ENCODE peak calls at places on chromosomes 3 and 15, in eight cellular contexts. One of them, this sample, is unnamed.

GRCh38 chr3:119939087-119939486 is 155.2 kb downstream of the GSK3B start:
- DNase-seq in iris pigment epithelial cell: peak
- DNase-seq in activated effector memory CD4-positive, alpha-beta T cell treated with Interleukin-2 at 50 U/mL for 16 hours: no peak
- DNase-seq in T-helper 2 cell: no peak
- DNase-seq in activated T-helper 1 cell treated with anti-CD3 and anti-CD28 coated beads, Interleukin-12 subunit alpha, Interleukin-12 subunit beta, Interleukin-2, Interleukin-4 antibody, amounts not matched to agents 30 ng/mL and 10 ng/mL and 1 ng/mL, durations not matched to agents 14 hours and 24 hours and 36 hours: no peak
- DNase-seq in HFFc6: no peak
- DNase-seq in activated B cell treated with CpG ODN at 0.5 μM for 24 hours: no peak
- DNase-seq in activated CD4-positive, alpha-beta T cell treated with anti-CD3 and anti-CD28 coated beads, Interleukin-2, amount 50 U/mL, for 4 hours: no peak
- DNase-seq in this sample: no peak

GRCh38 chr3:99700637-99701268 is 62.4 kb downstream of the COL8A1 start:
- DNase-seq in iris pigment epithelial cell: peak
- DNase-seq in activated effector memory CD4-positive, alpha-beta T cell treated with Interleukin-2 at 50 U/mL for 16 hours: no peak
- DNase-seq in T-helper 2 cell: no peak
- DNase-seq in activated T-helper 1 cell treated with anti-CD3 and anti-CD28 coated beads, Interleukin-12 subunit alpha, Interleukin-12 subunit beta, Interleukin-2, Interleukin-4 antibody, amounts not matched to agents 30 ng/mL and 10 ng/mL and 1 ng/mL, durations not matched to agents 14 hours and 24 hours and 36 hours: no peak
- DNase-seq in HFFc6: no peak
- DNase-seq in activated B cell treated with CpG ODN at 0.5 μM for 24 hours: no peak
- DNase-seq in activated CD4-positive, alpha-beta T cell treated with anti-CD3 and anti-CD28 coated beads, Interleukin-2, amount 50 U/mL, for 4 hours: no peak
- DNase-seq in this sample: no peak

GRCh38 chr15:26771917-26772587 is 814 bp downstream of the GABRB3 start:
- DNase-seq in iris pigment epithelial cell: peak
- DNase-seq in activated effector memory CD4-positive, alpha-beta T cell treated with Interleukin-2 at 50 U/mL for 16 hours: no peak
- DNase-seq in T-helper 2 cell: no peak
- DNase-seq in activated T-helper 1 cell treated with anti-CD3 and anti-CD28 coated beads, Interleukin-12 subunit alpha, Interleukin-12 subunit beta, Interleukin-2, Interleukin-4 antibody, amounts not matched to agents 30 ng/mL and 10 ng/mL and 1 ng/mL, durations not matched to agents 14 hours and 24 hours and 36 hours: no peak
- DNase-seq in HFFc6: no peak
- DNase-seq in activated B cell treated with CpG ODN at 0.5 μM for 24 hours: no peak
- DNase-seq in activated CD4-positive, alpha-beta T cell treated with anti-CD3 and anti-CD28 coated beads, Interleukin-2, amount 50 U/mL, for 4 hours: no peak
- DNase-seq in this sample: no peak

GRCh38 chr3:143484851-143485512 is 363.3 kb downstream of the SLC9A9 start:
- DNase-seq in iris pigment epithelial cell: no peak
- DNase-seq in activated effector memory CD4-positive, alpha-beta T cell treated with Interleukin-2 at 50 U/mL for 16 hours: no peak
- DNase-seq in T-helper 2 cell: no peak
- DNase-seq in activated T-helper 1 cell treated with anti-CD3 and anti-CD28 coated beads, Interleukin-12 subunit alpha, Interleukin-12 subunit beta, Interleukin-2, Interleukin-4 antibody, amounts not matched to agents 30 ng/mL and 10 ng/mL and 1 ng/mL, durations not matched to agents 14 hours and 24 hours and 36 hours: no peak
- DNase-seq in HFFc6: no peak
- DNase-seq in activated B cell treated with CpG ODN at 0.5 μM for 24 hours: no peak
- DNase-seq in activated CD4-positive, alpha-beta T cell treated with anti-CD3 and anti-CD28 coated beads, Interleukin-2, amount 50 U/mL, for 4 hours: no peak
- DNase-seq in this sample: no peak

GRCh38 chr15:74815121-74815933 is 2.7 kb downstream of the LMAN1L start:
- DNase-seq in iris pigment epithelial cell: no peak
- DNase-seq in activated effector memory CD4-positive, alpha-beta T cell treated with Interleukin-2 at 50 U/mL for 16 hours: no peak
- DNase-seq in T-helper 2 cell: no peak
- DNase-seq in activated T-helper 1 cell treated with anti-CD3 and anti-CD28 coated beads, Interleukin-12 subunit alpha, Interleukin-12 subunit beta, Interleukin-2, Interleukin-4 antibody, amounts not matched to agents 30 ng/mL and 10 ng/mL and 1 ng/mL, durations not matched to agents 14 hours and 24 hours and 36 hours: no peak
- DNase-seq in HFFc6: no peak
- DNase-seq in activated B cell treated with CpG ODN at 0.5 μM for 24 hours: no peak
- DNase-seq in activated CD4-positive, alpha-beta T cell treated with anti-CD3 and anti-CD28 coated beads, Interleukin-2, amount 50 U/mL, for 4 hours: no peak
- DNase-seq in this sample: no peak

GRCh38 chr3:44058022-44058867 is 183.4 kb upstream of the TOPAZ1 start:
- DNase-seq in iris pigment epithelial cell: peak
- DNase-seq in activated effector memory CD4-positive, alpha-beta T cell treated with Interleukin-2 at 50 U/mL for 16 hours: no peak
- DNase-seq in T-helper 2 cell: no peak
- DNase-seq in activated T-helper 1 cell treated with anti-CD3 and anti-CD28 coated beads, Interleukin-12 subunit alpha, Interleukin-12 subunit beta, Interleukin-2, Interleukin-4 antibody, amounts not matched to agents 30 ng/mL and 10 ng/mL and 1 ng/mL, durations not matched to agents 14 hours and 24 hours and 36 hours: no peak
- DNase-seq in HFFc6: peak
- DNase-seq in activated B cell treated with CpG ODN at 0.5 μM for 24 hours: peak
- DNase-seq in activated CD4-positive, alpha-beta T cell treated with anti-CD3 and anti-CD28 coated beads, Interleukin-2, amount 50 U/mL, for 4 hours: peak
- DNase-seq in this sample: no peak

GRCh38 chr15:78737187-78737820 is 74.0 kb downstream of the ADAMTS7 start:
- DNase-seq in iris pigment epithelial cell: no peak
- DNase-seq in activated effector memory CD4-positive, alpha-beta T cell treated with Interleukin-2 at 50 U/mL for 16 hours: no peak
- DNase-seq in T-helper 2 cell: no peak
- DNase-seq in activated T-helper 1 cell treated with anti-CD3 and anti-CD28 coated beads, Interleukin-12 subunit alpha, Interleukin-12 subunit beta, Interleukin-2, Interleukin-4 antibody, amounts not matched to agents 30 ng/mL and 10 ng/mL and 1 ng/mL, durations not matched to agents 14 hours and 24 hours and 36 hours: no peak
- DNase-seq in HFFc6: no peak
- DNase-seq in activated B cell treated with CpG ODN at 0.5 μM for 24 hours: no peak
- DNase-seq in activated CD4-positive, alpha-beta T cell treated with anti-CD3 and anti-CD28 coated beads, Interleukin-2, amount 50 U/mL, for 4 hours: no peak
- DNase-seq in this sample: no peak

GRCh38 chr15:67715166-67715565 is 110.1 kb upstream of the SKOR1 start:
- DNase-seq in iris pigment epithelial cell: no peak
- DNase-seq in activated effector memory CD4-positive, alpha-beta T cell treated with Interleukin-2 at 50 U/mL for 16 hours: no peak
- DNase-seq in T-helper 2 cell: no peak
- DNase-seq in activated T-helper 1 cell treated with anti-CD3 and anti-CD28 coated beads, Interleukin-12 subunit alpha, Interleukin-12 subunit beta, Interleukin-2, Interleukin-4 antibody, amounts not matched to agents 30 ng/mL and 10 ng/mL and 1 ng/mL, durations not matched to agents 14 hours and 24 hours and 36 hours: no peak
- DNase-seq in HFFc6: no peak
- DNase-seq in activated B cell treated with CpG ODN at 0.5 μM for 24 hours: no peak
- DNase-seq in activated CD4-positive, alpha-beta T cell treated with anti-CD3 and anti-CD28 coated beads, Interleukin-2, amount 50 U/mL, for 4 hours: no peak
- DNase-seq in this sample: no peak

GRCh38 chr3:32733631-32734229 is 48.7 kb downstream of the CNOT10 start:
- DNase-seq in iris pigment epithelial cell: peak
- DNase-seq in activated effector memory CD4-positive, alpha-beta T cell treated with Interleukin-2 at 50 U/mL for 16 hours: no peak
- DNase-seq in T-helper 2 cell: no peak
- DNase-seq in activated T-helper 1 cell treated with anti-CD3 and anti-CD28 coated beads, Interleukin-12 subunit alpha, Interleukin-12 subunit beta, Interleukin-2, Interleukin-4 antibody, amounts not matched to agents 30 ng/mL and 10 ng/mL and 1 ng/mL, durations not matched to agents 14 hours and 24 hours and 36 hours: no peak
- DNase-seq in HFFc6: peak
- DNase-seq in activated B cell treated with CpG ODN at 0.5 μM for 24 hours: no peak
- DNase-seq in activated CD4-positive, alpha-beta T cell treated with anti-CD3 and anti-CD28 coated beads, Interleukin-2, amount 50 U/mL, for 4 hours: no peak
- DNase-seq in this sample: no peak

GRCh38 chr15:100801256-100801900 is 78.3 kb upstream of the ALDH1A3 start:
- DNase-seq in iris pigment epithelial cell: no peak
- DNase-seq in activated effector memory CD4-positive, alpha-beta T cell treated with Interleukin-2 at 50 U/mL for 16 hours: no peak
- DNase-seq in T-helper 2 cell: no peak
- DNase-seq in activated T-helper 1 cell treated with anti-CD3 and anti-CD28 coated beads, Interleukin-12 subunit alpha, Interleukin-12 subunit beta, Interleukin-2, Interleukin-4 antibody, amounts not matched to agents 30 ng/mL and 10 ng/mL and 1 ng/mL, durations not matched to agents 14 hours and 24 hours and 36 hours: no peak
- DNase-seq in HFFc6: no peak
- DNase-seq in activated B cell treated with CpG ODN at 0.5 μM for 24 hours: no peak
- DNase-seq in activated CD4-positive, alpha-beta T cell treated with anti-CD3 and anti-CD28 coated beads, Interleukin-2, amount 50 U/mL, for 4 hours: no peak
- DNase-seq in this sample: no peak

GRCh38 chr3:81302045-81302444 is 459.4 kb downstream of the GBE1 start:
- DNase-seq in iris pigment epithelial cell: peak
- DNase-seq in activated effector memory CD4-positive, alpha-beta T cell treated with Interleukin-2 at 50 U/mL for 16 hours: no peak
- DNase-seq in T-helper 2 cell: no peak
- DNase-seq in activated T-helper 1 cell treated with anti-CD3 and anti-CD28 coated beads, Interleukin-12 subunit alpha, Interleukin-12 subunit beta, Interleukin-2, Interleukin-4 antibody, amounts not matched to agents 30 ng/mL and 10 ng/mL and 1 ng/mL, durations not matched to agents 14 hours and 24 hours and 36 hours: no peak
- DNase-seq in HFFc6: peak
- DNase-seq in activated B cell treated with CpG ODN at 0.5 μM for 24 hours: no peak
- DNase-seq in activated CD4-positive, alpha-beta T cell treated with anti-CD3 and anti-CD28 coated beads, Interleukin-2, amount 50 U/mL, for 4 hours: no peak
- DNase-seq in this sample: no peak

GRCh38 chr3:10442151-10442795 is 63.1 kb downstream of the ATP2B2 start:
- DNase-seq in iris pigment epithelial cell: no peak
- DNase-seq in activated effector memory CD4-positive, alpha-beta T cell treated with Interleukin-2 at 50 U/mL for 16 hours: no peak
- DNase-seq in T-helper 2 cell: no peak
- DNase-seq in activated T-helper 1 cell treated with anti-CD3 and anti-CD28 coated beads, Interleukin-12 subunit alpha, Interleukin-12 subunit beta, Interleukin-2, Interleukin-4 antibody, amounts not matched to agents 30 ng/mL and 10 ng/mL and 1 ng/mL, durations not matched to agents 14 hours and 24 hours and 36 hours: no peak
- DNase-seq in HFFc6: peak
- DNase-seq in activated B cell treated with CpG ODN at 0.5 μM for 24 hours: no peak
- DNase-seq in activated CD4-positive, alpha-beta T cell treated with anti-CD3 and anti-CD28 coated beads, Interleukin-2, amount 50 U/mL, for 4 hours: no peak
- DNase-seq in this sample: no peak

GRCh38 chr3:8579101-8579500 is 65.5 kb downstream of the SSUH2 start:
- DNase-seq in iris pigment epithelial cell: peak
- DNase-seq in activated effector memory CD4-positive, alpha-beta T cell treated with Interleukin-2 at 50 U/mL for 16 hours: no peak
- DNase-seq in T-helper 2 cell: no peak
- DNase-seq in activated T-helper 1 cell treated with anti-CD3 and anti-CD28 coated beads, Interleukin-12 subunit alpha, Interleukin-12 subunit beta, Interleukin-2, Interleukin-4 antibody, amounts not matched to agents 30 ng/mL and 10 ng/mL and 1 ng/mL, durations not matched to agents 14 hours and 24 hours and 36 hours: no peak
- DNase-seq in HFFc6: no peak
- DNase-seq in activated B cell treated with CpG ODN at 0.5 μM for 24 hours: no peak
- DNase-seq in activated CD4-positive, alpha-beta T cell treated with anti-CD3 and anti-CD28 coated beads, Interleukin-2, amount 50 U/mL, for 4 hours: no peak
- DNase-seq in this sample: no peak

GRCh38 chr3:12708584-12709192 is 44.8 kb upstream of the RAF1 start:
- DNase-seq in iris pigment epithelial cell: peak
- DNase-seq in activated effector memory CD4-positive, alpha-beta T cell treated with Interleukin-2 at 50 U/mL for 16 hours: no peak
- DNase-seq in T-helper 2 cell: no peak
- DNase-seq in activated T-helper 1 cell treated with anti-CD3 and anti-CD28 coated beads, Interleukin-12 subunit alpha, Interleukin-12 subunit beta, Interleukin-2, Interleukin-4 antibody, amounts not matched to agents 30 ng/mL and 10 ng/mL and 1 ng/mL, durations not matched to agents 14 hours and 24 hours and 36 hours: no peak
- DNase-seq in HFFc6: peak
- DNase-seq in activated B cell treated with CpG ODN at 0.5 μM for 24 hours: no peak
- DNase-seq in activated CD4-positive, alpha-beta T cell treated with anti-CD3 and anti-CD28 coated beads, Interleukin-2, amount 50 U/mL, for 4 hours: no peak
- DNase-seq in this sample: no peak

GRCh38 chr15:40340038-40340739 is 550 bp downstream of the CCDC9B start:
- DNase-seq in iris pigment epithelial cell: no peak
- DNase-seq in activated effector memory CD4-positive, alpha-beta T cell treated with Interleukin-2 at 50 U/mL for 16 hours: no peak
- DNase-seq in T-helper 2 cell: no peak
- DNase-seq in activated T-helper 1 cell treated with anti-CD3 and anti-CD28 coated beads, Interleukin-12 subunit alpha, Interleukin-12 subunit beta, Interleukin-2, Interleukin-4 antibody, amounts not matched to agents 30 ng/mL and 10 ng/mL and 1 ng/mL, durations not matched to agents 14 hours and 24 hours and 36 hours: no peak
- DNase-seq in HFFc6: peak
- DNase-seq in activated B cell treated with CpG ODN at 0.5 μM for 24 hours: no peak
- DNase-seq in activated CD4-positive, alpha-beta T cell treated with anti-CD3 and anti-CD28 coated beads, Interleukin-2, amount 50 U/mL, for 4 hours: no peak
- DNase-seq in this sample: no peak

GRCh38 chr3:25910997-25911396 is 121.1 kb downstream of the OXSM start:
- DNase-seq in iris pigment epithelial cell: peak
- DNase-seq in activated effector memory CD4-positive, alpha-beta T cell treated with Interleukin-2 at 50 U/mL for 16 hours: no peak
- DNase-seq in T-helper 2 cell: peak
- DNase-seq in activated T-helper 1 cell treated with anti-CD3 and anti-CD28 coated beads, Interleukin-12 subunit alpha, Interleukin-12 subunit beta, Interleukin-2, Interleukin-4 antibody, amounts not matched to agents 30 ng/mL and 10 ng/mL and 1 ng/mL, durations not matched to agents 14 hours and 24 hours and 36 hours: no peak
- DNase-seq in HFFc6: no peak
- DNase-seq in activated B cell treated with CpG ODN at 0.5 μM for 24 hours: no peak
- DNase-seq in activated CD4-positive, alpha-beta T cell treated with anti-CD3 and anti-CD28 coated beads, Interleukin-2, amount 50 U/mL, for 4 hours: peak
- DNase-seq in this sample: peak

GRCh38 chr15:78065973-78066946 is 11.3 kb downstream of the TBC1D2B start:
- DNase-seq in iris pigment epithelial cell: no peak
- DNase-seq in activated effector memory CD4-positive, alpha-beta T cell treated with Interleukin-2 at 50 U/mL for 16 hours: no peak
- DNase-seq in T-helper 2 cell: no peak
- DNase-seq in activated T-helper 1 cell treated with anti-CD3 and anti-CD28 coated beads, Interleukin-12 subunit alpha, Interleukin-12 subunit beta, Interleukin-2, Interleukin-4 antibody, amounts not matched to agents 30 ng/mL and 10 ng/mL and 1 ng/mL, durations not matched to agents 14 hours and 24 hours and 36 hours: no peak
- DNase-seq in HFFc6: no peak
- DNase-seq in activated B cell treated with CpG ODN at 0.5 μM for 24 hours: no peak
- DNase-seq in activated CD4-positive, alpha-beta T cell treated with anti-CD3 and anti-CD28 coated beads, Interleukin-2, amount 50 U/mL, for 4 hours: no peak
- DNase-seq in this sample: no peak

GRCh38 chr3:134309987-134310700 is 59.5 kb upstream of the RYK start:
- DNase-seq in iris pigment epithelial cell: no peak
- DNase-seq in activated effector memory CD4-positive, alpha-beta T cell treated with Interleukin-2 at 50 U/mL for 16 hours: no peak
- DNase-seq in T-helper 2 cell: no peak
- DNase-seq in activated T-helper 1 cell treated with anti-CD3 and anti-CD28 coated beads, Interleukin-12 subunit alpha, Interleukin-12 subunit beta, Interleukin-2, Interleukin-4 antibody, amounts not matched to agents 30 ng/mL and 10 ng/mL and 1 ng/mL, durations not matched to agents 14 hours and 24 hours and 36 hours: no peak
- DNase-seq in HFFc6: no peak
- DNase-seq in activated B cell treated with CpG ODN at 0.5 μM for 24 hours: no peak
- DNase-seq in activated CD4-positive, alpha-beta T cell treated with anti-CD3 and anti-CD28 coated beads, Interleukin-2, amount 50 U/mL, for 4 hours: no peak
- DNase-seq in this sample: no peak

GRCh38 chr3:177174607-177175006 is 22.7 kb downstream of the TBL1XR1 start:
- DNase-seq in iris pigment epithelial cell: no peak
- DNase-seq in activated effector memory CD4-positive, alpha-beta T cell treated with Interleukin-2 at 50 U/mL for 16 hours: no peak
- DNase-seq in T-helper 2 cell: no peak
- DNase-seq in activated T-helper 1 cell treated with anti-CD3 and anti-CD28 coated beads, Interleukin-12 subunit alpha, Interleukin-12 subunit beta, Interleukin-2, Interleukin-4 antibody, amounts not matched to agents 30 ng/mL and 10 ng/mL and 1 ng/mL, durations not matched to agents 14 hours and 24 hours and 36 hours: no peak
- DNase-seq in HFFc6: no peak
- DNase-seq in activated B cell treated with CpG ODN at 0.5 μM for 24 hours: no peak
- DNase-seq in activated CD4-positive, alpha-beta T cell treated with anti-CD3 and anti-CD28 coated beads, Interleukin-2, amount 50 U/mL, for 4 hours: no peak
- DNase-seq in this sample: no peak

GRCh38 chr15:61621146-61621545 is 392.0 kb upstream of the RORA start:
- DNase-seq in iris pigment epithelial cell: no peak
- DNase-seq in activated effector memory CD4-positive, alpha-beta T cell treated with Interleukin-2 at 50 U/mL for 16 hours: no peak
- DNase-seq in T-helper 2 cell: no peak
- DNase-seq in activated T-helper 1 cell treated with anti-CD3 and anti-CD28 coated beads, Interleukin-12 subunit alpha, Interleukin-12 subunit beta, Interleukin-2, Interleukin-4 antibody, amounts not matched to agents 30 ng/mL and 10 ng/mL and 1 ng/mL, durations not matched to agents 14 hours and 24 hours and 36 hours: no peak
- DNase-seq in HFFc6: no peak
- DNase-seq in activated B cell treated with CpG ODN at 0.5 μM for 24 hours: no peak
- DNase-seq in activated CD4-positive, alpha-beta T cell treated with anti-CD3 and anti-CD28 coated beads, Interleukin-2, amount 50 U/mL, for 4 hours: no peak
- DNase-seq in this sample: no peak